ENCODE peak calls at places on chromosomes 12 and 14, in five cellular contexts. One of them, this sample, is unnamed.

GRCh38 chr12:115433014-115433634 is 749.1 kb upstream of the TBX3 start:
- DNase-seq in uterus: no peak
- DNase-seq in foreskin keratinocyte: peak; percentile 11
- DNase-seq in body of pancreas: no peak
- DNase-seq in GM20000: no peak
- DNase-seq in this sample: no peak

GRCh38 chr14:99772371-99773283 is 20.6 kb upstream of the EML1 start:
- DNase-seq in uterus: peak; percentile 18
- DNase-seq in foreskin keratinocyte: no peak
- DNase-seq in body of pancreas: no peak
- DNase-seq in GM20000: no peak
- DNase-seq in this sample: no peak

GRCh38 chr14:20421267-20421666 is 8.0 kb upstream of the TEP1 start:
- DNase-seq in uterus: no peak
- DNase-seq in foreskin keratinocyte: no peak
- DNase-seq in body of pancreas: no peak
- DNase-seq in GM20000: no peak
- DNase-seq in this sample: no peak

GRCh38 chr12:88111074-88111652 is 30.7 kb downstream of the CEP290 start:
- DNase-seq in uterus: no peak
- DNase-seq in foreskin keratinocyte: peak; percentile 50
- DNase-seq in body of pancreas: no peak
- DNase-seq in GM20000: peak; percentile 21
- DNase-seq in this sample: no peak

GRCh38 chr14:50381823-50382287 is 14.8 kb downstream of the CDKL1 start:
- DNase-seq in uterus: no peak
- DNase-seq in foreskin keratinocyte: no peak
- DNase-seq in body of pancreas: peak; percentile 34
- DNase-seq in GM20000: no peak
- DNase-seq in this sample: no peak

GRCh38 chr12:51187370-51187987 is 14.5 kb upstream of the TFCP2 start:
- DNase-seq in uterus: no peak
- DNase-seq in foreskin keratinocyte: no peak
- DNase-seq in body of pancreas: no peak
- DNase-seq in GM20000: peak; percentile 11
- DNase-seq in this sample: no peak

GRCh38 chr12:123617580-123617979 is 15.7 kb downstream of the DDX55 start:
- DNase-seq in uterus: no peak
- DNase-seq in foreskin keratinocyte: no peak
- DNase-seq in body of pancreas: no peak
- DNase-seq in GM20000: no peak
- DNase-seq in this sample: no peak

GRCh38 chr12:56953314-56953713 is 4.1 kb downstream of the RDH16 start:
- DNase-seq in uterus: no peak
- DNase-seq in foreskin keratinocyte: no peak
- DNase-seq in body of pancreas: no peak
- DNase-seq in GM20000: no peak
- DNase-seq in this sample: peak; percentile 74

GRCh38 chr14:60786905-60787304 is 52.3 kb downstream of the MNAT1 start:
- DNase-seq in uterus: no peak
- DNase-seq in foreskin keratinocyte: no peak
- DNase-seq in body of pancreas: no peak
- DNase-seq in GM20000: no peak
- DNase-seq in this sample: no peak

GRCh38 chr14:27484633-27485032 is 886.8 kb upstream of the NOVA1 start:
- DNase-seq in uterus: no peak
- DNase-seq in foreskin keratinocyte: no peak
- DNase-seq in body of pancreas: no peak
- DNase-seq in GM20000: no peak
- DNase-seq in this sample: no peak

GRCh38 chr12:127191124-127191523 is 1075.8 kb upstream of the TMEM132C start:
- DNase-seq in uterus: no peak
- DNase-seq in foreskin keratinocyte: peak; percentile 81
- DNase-seq in body of pancreas: no peak
- DNase-seq in GM20000: no peak
- DNase-seq in this sample: no peak

GRCh38 chr12:120536064-120536791 is 2.1 kb downstream of the RNF10 start:
- DNase-seq in uterus: no peak
- DNase-seq in foreskin keratinocyte: no peak
- DNase-seq in body of pancreas: no peak
- DNase-seq in GM20000: no peak
- DNase-seq in this sample: no peak

GRCh38 chr12:96587691-96588090 is 98.3 kb downstream of the CFAP54 start:
- DNase-seq in uterus: no peak
- DNase-seq in foreskin keratinocyte: peak; percentile 11
- DNase-seq in body of pancreas: no peak
- DNase-seq in GM20000: no peak
- DNase-seq in this sample: no peak

GRCh38 chr14:50070840-50071548 is 45.4 kb downstream of the VCPKMT start:
- DNase-seq in uterus: no peak
- DNase-seq in foreskin keratinocyte: no peak
- DNase-seq in body of pancreas: no peak
- DNase-seq in GM20000: peak; percentile 42
- DNase-seq in this sample: no peak

GRCh38 chr12:57771271-57771872 is 533 bp downstream of the METTL1 start:
- DNase-seq in uterus: peak; percentile 93
- DNase-seq in foreskin keratinocyte: no peak
- DNase-seq in body of pancreas: peak; percentile 88
- DNase-seq in GM20000: peak; percentile 90
- DNase-seq in this sample: no peak

GRCh38 chr14:102786758-102787157 is 9.5 kb downstream of the TRAF3 start:
- DNase-seq in uterus: no peak
- DNase-seq in foreskin keratinocyte: no peak
- DNase-seq in body of pancreas: no peak
- DNase-seq in GM20000: no peak
- DNase-seq in this sample: no peak

GRCh38 chr12:78865297-78865955 is 852 bp downstream of the SYT1 start:
- DNase-seq in uterus: no peak
- DNase-seq in foreskin keratinocyte: no peak
- DNase-seq in body of pancreas: no peak
- DNase-seq in GM20000: no peak
- DNase-seq in this sample: no peak

GRCh38 chr12:124469193-124469888 is 98.1 kb downstream of the NCOR2 start:
- DNase-seq in uterus: no peak
- DNase-seq in foreskin keratinocyte: no peak
- DNase-seq in body of pancreas: no peak
- DNase-seq in GM20000: no peak
- DNase-seq in this sample: no peak

GRCh38 chr14:99725774-99726537 is 41.9 kb downstream of the CYP46A1 start:
- DNase-seq in uterus: no peak
- DNase-seq in foreskin keratinocyte: no peak
- DNase-seq in body of pancreas: no peak
- DNase-seq in GM20000: no peak
- DNase-seq in this sample: no peak

GRCh38 chr12:20604408-20604807 is 90.7 kb upstream of the SLCO1C1 start:
- DNase-seq in uterus: no peak
- DNase-seq in foreskin keratinocyte: no peak
- DNase-seq in body of pancreas: no peak
- DNase-seq in GM20000: no peak
- DNase-seq in this sample: no peak